ENCODE peak calls at places on chromosomes 13 and 19, in four cellular contexts. Z, D, I and L are unnamed samples.
A peak's percentile ranks its signal among the peaks of the same experiment; 100 is the strongest.

GRCh38 chr19:54485846-54486245 is 12.8 kb upstream of the CDC42EP5 start:
- DNase-seq in Z (no peak), D (no peak), I (no peak), L (no peak)

GRCh38 chr13:99015606-99016520 is 38.0 kb upstream of the DOCK9 start:
- DNase-seq in Z (no peak), D (no peak), I (no peak), L (no peak)

GRCh38 chr13:20451397-20451796 is 74.3 kb downstream of the CRYL1 start:
- DNase-seq in Z (no peak), D (peak; percentile 23), I (no peak), L (no peak)

GRCh38 chr19:42089191-42089750 is 13.3 kb downstream of the ZNF574 start:
- DNase-seq in Z (no peak), D (no peak), I (no peak), L (no peak)

GRCh38 chr19:13154241-13154778 is 4.1 kb downstream of the IER2 start:
- DNase-seq in Z (peak; percentile 85), D (no peak), I (peak; percentile 60), L (no peak)

GRCh38 chr13:99345345-99345744 is 38.1 kb upstream of the GPR183 start:
- DNase-seq in Z (no peak), D (no peak), I (no peak), L (no peak)

GRCh38 chr13:82088781-82089180 is 1747.9 kb upstream of the SPRY2 start:
- DNase-seq in Z (no peak), D (no peak), I (no peak), L (no peak)

GRCh38 chr13:84430015-84430414 is 547.7 kb upstream of the SLITRK1 start:
- DNase-seq in Z (no peak), D (no peak), I (no peak), L (no peak)

GRCh38 chr19:18465964-18466339 is 28.0 kb upstream of the ISYNA1 start:
- DNase-seq in Z (no peak), D (no peak), I (no peak), L (no peak)

GRCh38 chr19:54431255-54431838 is 16.1 kb downstream of the TTYH1 start:
- DNase-seq in Z (no peak), D (no peak), I (no peak), L (no peak)

GRCh38 chr13:26867451-26868067 is 107.0 kb upstream of the GPR12 start:
- DNase-seq in Z (no peak), D (no peak), I (peak; percentile 29), L (no peak)

GRCh38 chr13:43363156-43363918 is 340.0 kb downstream of the DNAJC15 start:
- DNase-seq in Z (no peak), D (no peak), I (no peak), L (no peak)

GRCh38 chr19:38869160-38869835 is 8.8 kb downstream of the RINL start:
- DNase-seq in Z (peak; percentile 59), D (no peak), I (no peak), L (no peak)

GRCh38 chr19:39372047-39372802 is 18.7 kb downstream of the PAF1 start:
- DNase-seq in Z (no peak), D (no peak), I (no peak), L (no peak)

GRCh38 chr13:51425410-51426042 is 27.3 kb downstream of the INTS6 start:
- DNase-seq in Z (no peak), D (no peak), I (no peak), L (no peak)

GRCh38 chr13:42720116-42720857 is 61.1 kb upstream of the FAM216B start:
- DNase-seq in Z (peak; percentile 29), D (peak; percentile 13), I (no peak), L (no peak)

DNA sequence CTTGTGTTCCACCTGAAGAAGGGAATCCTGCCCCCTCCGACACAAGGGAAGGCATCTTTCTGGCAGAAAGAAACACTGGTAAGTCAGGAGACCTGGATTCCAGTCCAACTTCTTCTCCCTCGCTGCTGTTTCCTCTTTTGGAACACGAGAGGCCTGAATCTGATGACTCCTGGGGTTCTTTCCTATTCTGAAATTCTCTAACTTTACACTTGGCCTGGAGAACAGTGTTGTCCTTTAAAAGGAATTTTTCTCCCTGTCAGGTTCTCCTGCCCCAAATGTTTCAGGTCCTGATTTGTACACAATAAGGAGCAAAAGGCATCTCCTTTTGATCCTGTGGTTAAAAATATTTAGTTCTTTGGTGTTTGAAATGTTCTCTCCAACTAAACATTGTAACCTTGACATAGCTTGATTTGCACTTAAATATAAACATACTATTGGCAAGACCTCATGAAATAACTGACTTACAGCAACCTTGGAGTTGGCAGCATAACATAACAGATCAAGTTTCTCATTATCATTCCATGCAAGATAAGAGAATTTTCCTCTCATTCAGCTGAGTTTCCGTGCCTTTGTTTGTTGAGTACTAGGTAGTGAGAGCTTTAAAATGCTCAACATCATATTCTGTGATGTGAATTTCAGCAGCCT is 244.8 kb downstream of the COG6 start:
- DNase-seq in Z (no peak), D (no peak), I (no peak), L (no peak)
- TF ChIP-seq SPI1 in Z (no peak), D (no peak), I (no peak), L (no peak)

GRCh38 chr13:40762849-40763248 is 8.1 kb downstream of the MRPS31 start:
- DNase-seq in Z (no peak), D (no peak), I (no peak), L (no peak)

GRCh38 chr13:40756042-40756441 is 14.9 kb downstream of the MRPS31 start:
- DNase-seq in Z (no peak), D (no peak), I (no peak), L (no peak)

GRCh38 chr13:40764587-40765403 is 6.2 kb downstream of the MRPS31 start:
- DNase-seq in Z (no peak), D (no peak), I (no peak), L (no peak)

GRCh38 chr13:40755082-40755755 is 15.8 kb downstream of the MRPS31 start:
- DNase-seq in Z (no peak), D (no peak), I (no peak), L (no peak)

GRCh38 chr13:40758811-40759210 is 12.2 kb downstream of the MRPS31 start:
- DNase-seq in Z (no peak), D (no peak), I (no peak), L (no peak)
- TF ChIP-seq SPI1 in Z (no peak), D (no peak), I (no peak), L (no peak)

GRCh38 chr13:86567119-86567518 is 767.9 kb upstream of the SLITRK6 start:
- DNase-seq in Z (no peak), D (no peak), I (no peak), L (no peak)

GRCh38 chr13:86569119-86569518 is 769.9 kb upstream of the SLITRK6 start:
- DNase-seq in Z (no peak), D (no peak), I (no peak), L (no peak)

GRCh38 chr13:86569974-86570373 is 770.8 kb upstream of the SLITRK6 start:
- DNase-seq in Z (no peak), D (no peak), I (no peak), L (no peak)

GRCh38 chr13:86572115-86572514 is 772.9 kb upstream of the SLITRK6 start:
- DNase-seq in Z (peak; percentile 63), D (no peak), I (no peak), L (no peak)
- TF ChIP-seq SPI1 in Z (no peak), D (no peak), I (no peak), L (no peak)

DNA sequence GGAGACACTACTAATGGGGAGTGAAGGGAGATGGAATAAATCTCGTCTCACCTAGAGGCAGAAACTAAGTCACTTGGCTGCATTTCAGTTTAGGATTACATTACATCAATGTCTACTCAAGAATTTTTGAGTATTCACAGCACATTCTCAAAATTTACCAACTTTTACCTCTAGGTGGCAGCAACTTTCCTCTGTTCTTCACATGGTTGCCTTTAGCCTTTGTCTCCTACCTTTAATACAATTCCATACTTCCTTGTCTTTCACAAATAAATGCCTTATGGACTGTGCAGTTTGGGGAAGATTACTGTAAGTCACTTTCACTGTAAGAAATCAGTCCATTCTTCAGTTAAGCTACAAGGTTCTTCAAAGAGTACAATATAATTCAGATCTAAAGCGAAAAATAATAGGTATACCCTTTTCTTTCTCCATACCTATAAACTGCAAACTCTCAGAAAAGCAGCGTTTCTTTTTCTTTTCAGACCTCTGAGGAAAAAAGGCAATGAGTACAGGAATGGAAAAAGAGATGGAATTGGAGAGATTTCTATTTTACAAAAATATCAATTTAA is 379.4 kb downstream of the KLF12 start:
- DNase-seq in Z (peak; percentile 25), D (no peak), I (peak; percentile 12), L (no peak)
- TF ChIP-seq SPI1 in Z (no peak), D (no peak), I (no peak), L (no peak)

GRCh38 chr13:28449826-28450773 is 44.8 kb downstream of the FLT1 start:
- DNase-seq in Z (no peak), D (no peak), I (no peak), L (no peak)
- TF ChIP-seq SPI1 in Z (no peak), D (no peak), I (no peak), L (peak; percentile 13)

GRCh38 chr13:63691474-63691873 is 2275.8 kb upstream of the PCDH20 start:
- DNase-seq in Z (no peak), D (no peak), I (no peak), L (no peak)
- TF ChIP-seq SPI1 in Z (no peak), D (no peak), I (no peak), L (no peak)

GRCh38 chr13:40272776-40273139 is 393.7 kb downstream of the FOXO1 start:
- DNase-seq in Z (no peak), D (no peak), I (no peak), L (no peak)
- TF ChIP-seq SPI1 in Z (no peak), D (no peak), I (no peak), L (no peak)

GRCh38 chr13:49459580-49459979 is 15.5 kb downstream of the SETDB2 start:
- DNase-seq in Z (no peak), D (no peak), I (no peak), L (no peak)
- TF ChIP-seq SPI1 in Z (no peak), D (no peak), I (no peak), L (no peak)

GRCh38 chr19:8607386-8607785 is 3.1 kb downstream of the ADAMTS10 start:
- DNase-seq in Z (no peak), D (no peak), I (no peak), L (no peak)
- TF ChIP-seq SPI1 in Z (no peak), D (no peak), I (no peak), L (no peak)

GRCh38 chr13:114097504-114097892 is 34.9 kb downstream of the RASA3 start:
- DNase-seq in Z (peak; percentile 75), D (no peak), I (no peak), L (no peak)
- TF ChIP-seq SPI1 in Z (peak; percentile 70), D (no peak), I (no peak), L (no peak)